ENCODE peak calls at places on chromosome 3, in nine cellular contexts. J is spleen; N is CD4-positive, alpha-beta T cell; L is progenitor cell of endocrine pancreas; Q is neural crest cell; F is HFF-Myc; C is psoas muscle; W is heart left ventricle; Y is left ventricle myocardium inferior. T is an unnamed sample.

GRCh38 chr3:145094355-145094941 is 1066.5 kb downstream of the PLOD2 start:
- DNase-seq in F (peak), C (no peak), Q (no peak), J (no peak), W (no peak), N (no peak), L (no peak), Y (no peak), T (no peak)

GRCh38 chr3:195208183-195208582 is 62.8 kb downstream of the XXYLT1 start:
- DNase-seq in C (no peak), Q (no peak), N (no peak), J (no peak), W (no peak), Y (no peak), L (no peak), F (no peak), T (no peak)

GRCh38 chr3:124928333-124929202 is 6.0 kb downstream of the MUC13 start:
- DNase-seq in Y (peak), C (peak), Q (peak), J (no peak), N (peak), F (peak), W (peak), L (peak), T (peak)

GRCh38 chr3:187400756-187401155 is 32.6 kb downstream of the RTP4 start:
- DNase-seq in N (no peak), J (no peak), Q (no peak), Y (no peak), L (no peak), C (no peak), W (no peak), F (no peak), T (no peak)

GRCh38 chr3:14521611-14522010 is 18.5 kb downstream of the GRIP2 start:
- DNase-seq in Y (no peak), F (no peak), C (no peak), W (peak), L (no peak), Q (no peak), J (peak), N (no peak), T (no peak)

GRCh38 chr3:100023150-100023549 is 91.2 kb downstream of the FILIP1L start:
- DNase-seq in C (no peak), N (no peak), W (no peak), Q (no peak), Y (no peak), F (no peak), J (no peak), L (no peak), T (peak)

GRCh38 chr3:60610441-60611112 is 640.7 kb downstream of the FHIT start:
- DNase-seq in F (no peak), C (peak), L (no peak), N (no peak), J (no peak), Y (peak), Q (no peak), W (peak), T (peak)

GRCh38 chr3:113185436-113185835 is 25.9 kb upstream of the BOC start:
- DNase-seq in F (no peak), W (no peak), Q (no peak), L (no peak), Y (no peak), J (no peak), C (no peak), N (no peak), T (no peak)

GRCh38 chr3:126952261-126952982 is 30.5 kb upstream of the PLXNA1 start:
- DNase-seq in W (no peak), N (no peak), J (peak), Y (peak), L (no peak), F (no peak), C (no peak), Q (no peak), T (no peak)

GRCh38 chr3:149590691-149591441 is 67.0 kb downstream of the WWTR1 start:
- DNase-seq in Q (no peak), F (no peak), J (no peak), N (no peak), C (no peak), W (no peak), L (no peak), Y (no peak), T (no peak)

GRCh38 chr3:159266779-159267178 is 464.9 kb downstream of the MFSD1 start:
- DNase-seq in C (no peak), J (no peak), Q (peak), W (no peak), N (no peak), Y (no peak), L (peak), F (no peak), T (peak)

GRCh38 chr3:196941846-196942225 is 492 bp downstream of the NCBP2 start:
- DNase-seq in N (peak), W (peak), L (no peak), F (no peak), Q (peak), J (peak), C (no peak), Y (peak), T (no peak)

GRCh38 chr3:60304103-60304502 is 947.1 kb downstream of the FHIT start:
- DNase-seq in L (no peak), Y (no peak), C (no peak), W (no peak), J (no peak), N (no peak), Q (no peak), F (no peak), T (no peak)

GRCh38 chr3:14853280-14853956 is 34.7 kb downstream of the FGD5 start:
- DNase-seq in L (no peak), Q (no peak), J (no peak), C (no peak), Y (no peak), N (no peak), F (no peak), W (no peak), T (no peak)

GRCh38 chr3:129025691-129026435 is 24.8 kb downstream of the EFCC1 start:
- DNase-seq in J (no peak), L (no peak), W (peak), C (peak), N (no peak), Q (no peak), Y (peak), F (no peak), T (peak)

GRCh38 chr3:94420941-94421340 is 358.1 kb downstream of the NSUN3 start:
- DNase-seq in N (no peak), C (no peak), Q (no peak), W (no peak), Y (no peak), J (no peak), F (no peak), L (no peak), T (no peak)

GRCh38 chr3:18780941-18781340 is 355.8 kb upstream of the SATB1 start:
- DNase-seq in Y (no peak), F (no peak), J (no peak), C (no peak), N (no peak), Q (no peak), W (no peak), L (no peak), T (no peak)

GRCh38 chr3:43223670-43224364 is 62.5 kb upstream of the SNRK start:
- DNase-seq in Q (no peak), J (no peak), N (no peak), Y (no peak), L (no peak), F (no peak), W (no peak), C (no peak), T (no peak)

GRCh38 chr3:116259984-116260383 is 185.3 kb downstream of the LSAMP start:
- DNase-seq in C (no peak), J (no peak), N (no peak), L (no peak), Q (no peak), Y (no peak), W (no peak), F (no peak), T (no peak)

GRCh38 chr3:183533410-183534132 is 21.9 kb downstream of the KLHL6 start:
- DNase-seq in N (no peak), W (no peak), C (no peak), Q (no peak), F (no peak), Y (no peak), L (no peak), J (no peak), T (no peak)

GRCh38 chr3:152260026-152260425 is 8.7 kb upstream of the MBNL1 start:
- DNase-seq in Y (no peak), J (no peak), Q (no peak), F (no peak), C (no peak), L (no peak), N (no peak), W (no peak), T (no peak)

DNA sequence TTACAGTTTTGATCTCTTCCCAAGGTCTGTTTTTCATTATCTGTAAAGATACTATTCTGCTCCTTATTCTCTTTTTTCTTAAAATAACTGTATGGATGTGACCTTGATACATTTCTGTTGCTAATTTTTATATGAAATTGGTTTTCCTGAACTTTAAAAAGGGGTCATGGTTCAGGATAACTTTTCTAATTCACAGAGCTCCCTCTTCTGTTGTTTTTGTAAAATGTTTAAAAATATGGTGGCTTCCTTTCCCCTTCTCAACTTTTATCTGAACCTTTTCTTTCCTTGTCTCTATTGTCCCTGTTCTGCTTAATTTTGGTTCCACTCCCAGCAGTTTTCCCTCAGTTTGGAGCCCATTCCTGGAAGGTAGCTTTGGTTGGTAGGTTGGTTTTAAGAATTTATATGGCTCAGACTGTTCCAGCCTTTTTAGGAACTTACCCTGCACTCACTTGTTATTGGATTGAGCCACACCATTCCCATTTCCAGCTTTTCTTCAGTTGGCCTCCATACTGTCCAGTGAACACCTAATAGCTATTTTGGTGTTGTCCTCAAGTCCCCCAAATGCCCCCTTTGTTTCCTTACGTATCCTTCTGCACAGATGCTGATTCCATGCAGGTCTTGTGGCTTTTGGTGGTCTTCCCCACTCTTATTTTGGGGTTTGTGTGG is 70.3 kb downstream of the SLMAP start:
- DNase-seq in C (no peak), Q (no peak), L (no peak), N (no peak), F (no peak), W (no peak), Y (no peak), J (no peak), T (no peak)
- TF ChIP-seq CTCF in C (peak), Q (no peak), L (no peak), N (peak), F (no peak), W (peak), Y (peak), J (no peak), T (peak)

DNA sequence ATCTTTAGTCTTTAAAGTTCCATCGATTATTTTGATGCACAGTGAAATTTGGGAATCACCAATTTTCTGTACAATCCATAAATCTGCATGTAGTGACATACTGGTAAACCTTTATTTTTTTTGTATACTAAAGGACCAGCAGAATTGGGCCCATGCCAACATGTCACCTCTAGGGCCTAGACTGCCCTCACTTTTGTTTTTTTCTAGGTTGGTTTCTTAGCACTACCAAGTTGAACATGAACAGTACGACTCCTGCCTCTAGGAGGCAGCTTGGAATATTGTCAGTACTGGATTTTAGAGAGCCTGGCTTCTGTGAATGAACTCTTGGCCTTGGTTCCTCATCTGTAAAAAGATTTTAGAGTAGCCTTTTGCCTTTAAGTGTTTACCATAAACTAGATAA is 32.3 kb downstream of the NKIRAS1 start:
- DNase-seq in L (no peak), J (no peak), W (no peak), N (no peak), Q (no peak), F (no peak), Y (no peak), C (no peak), T (no peak)
- TF ChIP-seq CTCF in L (peak), J (no peak), W (no peak), N (no peak), Q (peak), F (peak), Y (peak), C (peak), T (peak)

DNA sequence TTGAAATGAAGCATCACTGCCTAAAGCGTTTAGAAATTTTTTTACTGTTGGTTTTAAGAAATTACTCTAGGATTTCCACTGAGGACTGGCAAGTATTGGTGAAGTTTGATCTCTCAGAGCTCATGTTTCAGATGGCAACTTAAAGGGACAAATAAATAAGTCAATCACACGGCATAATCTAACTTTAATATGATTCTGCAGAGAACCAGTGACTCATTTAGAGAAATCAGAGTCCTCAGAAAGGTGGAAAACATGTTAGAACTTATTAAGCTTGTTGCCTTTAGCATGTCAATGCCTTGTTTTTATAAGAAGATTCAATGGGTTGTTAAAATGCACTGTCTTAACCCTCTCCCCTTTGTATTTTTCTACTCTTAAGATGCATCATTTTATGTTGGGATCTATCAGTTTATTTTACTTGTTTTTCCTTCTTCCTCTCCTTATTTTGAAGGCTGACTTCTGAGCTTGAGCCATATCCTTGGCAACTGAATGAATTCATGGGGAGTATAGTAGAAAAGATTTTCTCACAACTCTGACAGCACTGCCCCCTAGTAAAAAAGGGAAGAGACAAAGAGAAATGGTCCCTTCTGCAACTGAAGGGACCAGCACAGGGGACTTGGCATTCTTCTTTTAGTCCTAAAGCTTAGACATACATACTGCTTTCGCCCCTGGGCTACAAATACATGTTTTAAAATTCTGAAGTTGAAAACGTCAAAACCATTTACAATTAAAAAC is 431.2 kb downstream of the LPP start:
- DNase-seq in L (no peak), Q (no peak), J (no peak), C (no peak), N (no peak), W (no peak), F (no peak), Y (no peak), T (no peak)
- TF ChIP-seq CTCF in L (no peak), Q (no peak), J (no peak), C (no peak), N (no peak), W (no peak), F (no peak), Y (no peak), T (peak)

GRCh38 chr3:23202203-23202920 is 765 bp upstream of the UBE2E2 start:
- DNase-seq in W (peak), J (no peak), L (peak), N (no peak), Q (no peak), Y (no peak), C (no peak), F (no peak), T (no peak)

GRCh38 chr3:23203651-23204111 is 554 bp downstream of the UBE2E2 start:
- DNase-seq in L (no peak), F (no peak), Q (peak), Y (no peak), J (peak), W (no peak), N (no peak), C (peak), T (no peak)

GRCh38 chr3:23206371-23206770 is 3.2 kb downstream of the UBE2E2 start:
- DNase-seq in Q (no peak), F (no peak), W (no peak), C (no peak), Y (no peak), L (no peak), J (no peak), N (no peak), T (no peak)

GRCh38 chr3:23201154-23201838 is 1.8 kb upstream of the UBE2E2 start:
- DNase-seq in Q (no peak), L (no peak), N (no peak), J (no peak), Y (no peak), C (no peak), F (no peak), W (no peak), T (no peak)

DNA sequence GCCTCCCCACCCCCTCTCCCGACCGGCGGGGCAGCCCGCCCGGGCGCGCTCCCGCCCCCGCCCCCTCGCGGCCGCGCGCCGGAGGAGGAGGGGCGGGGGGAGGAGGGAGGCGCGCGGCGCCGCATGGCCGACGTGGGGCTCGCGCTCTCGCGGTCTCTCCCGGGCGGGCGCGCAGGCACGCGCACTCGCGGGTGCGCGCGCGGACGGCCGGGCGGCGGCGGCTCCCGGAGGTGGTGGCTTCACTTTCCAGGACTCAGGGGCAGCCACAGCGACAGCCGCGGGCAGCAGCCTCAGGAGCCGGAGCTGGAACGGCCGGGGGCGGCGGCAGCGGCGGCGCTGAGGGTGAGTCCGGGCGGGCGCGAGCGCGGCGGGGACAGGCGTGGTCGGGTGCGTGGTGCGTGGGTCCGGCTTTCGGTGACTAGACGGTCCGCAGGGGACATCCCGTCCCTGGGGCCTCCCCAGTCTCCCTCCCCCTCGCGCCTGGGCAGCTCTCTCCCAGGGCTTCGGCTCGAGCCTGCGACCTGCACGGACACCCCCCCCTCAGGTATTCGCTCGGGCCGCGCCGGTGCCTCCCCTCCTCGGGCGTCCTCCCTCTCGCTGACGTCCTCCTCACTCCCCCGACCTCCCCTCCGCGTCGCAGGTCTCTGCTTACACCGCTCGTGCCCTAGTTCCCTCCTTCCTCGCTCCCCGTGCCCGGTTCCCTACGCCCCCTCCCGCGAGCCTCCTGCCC is at the start of gene UBE2E2:
- DNase-seq in J (peak), F (no peak), N (peak), Y (peak), C (peak), L (peak), W (peak), Q (peak), T (peak)
- TF ChIP-seq CTCF in J (no peak), F (no peak), N (no peak), Y (no peak), C (no peak), L (no peak), W (no peak), Q (no peak), T (no peak)

GRCh38 chr3:73419179-73419803 is 205.4 kb downstream of the PDZRN3 start:
- DNase-seq in W (no peak), C (no peak), L (no peak), J (no peak), N (no peak), Q (no peak), F (no peak), Y (no peak), T (peak)
- TF ChIP-seq CTCF in W (no peak), C (no peak), L (peak), J (no peak), N (no peak), Q (peak), F (peak), Y (peak), T (peak)

GRCh38 chr3:63351159-63352007 is 73.3 kb downstream of the SYNPR start:
- DNase-seq in J (no peak), L (no peak), C (no peak), Y (no peak), N (no peak), F (peak), Q (peak), W (no peak), T (peak)
- TF ChIP-seq CTCF in J (peak), L (peak), C (peak), Y (peak), N (peak), F (peak), Q (peak), W (peak), T (peak)

DNA sequence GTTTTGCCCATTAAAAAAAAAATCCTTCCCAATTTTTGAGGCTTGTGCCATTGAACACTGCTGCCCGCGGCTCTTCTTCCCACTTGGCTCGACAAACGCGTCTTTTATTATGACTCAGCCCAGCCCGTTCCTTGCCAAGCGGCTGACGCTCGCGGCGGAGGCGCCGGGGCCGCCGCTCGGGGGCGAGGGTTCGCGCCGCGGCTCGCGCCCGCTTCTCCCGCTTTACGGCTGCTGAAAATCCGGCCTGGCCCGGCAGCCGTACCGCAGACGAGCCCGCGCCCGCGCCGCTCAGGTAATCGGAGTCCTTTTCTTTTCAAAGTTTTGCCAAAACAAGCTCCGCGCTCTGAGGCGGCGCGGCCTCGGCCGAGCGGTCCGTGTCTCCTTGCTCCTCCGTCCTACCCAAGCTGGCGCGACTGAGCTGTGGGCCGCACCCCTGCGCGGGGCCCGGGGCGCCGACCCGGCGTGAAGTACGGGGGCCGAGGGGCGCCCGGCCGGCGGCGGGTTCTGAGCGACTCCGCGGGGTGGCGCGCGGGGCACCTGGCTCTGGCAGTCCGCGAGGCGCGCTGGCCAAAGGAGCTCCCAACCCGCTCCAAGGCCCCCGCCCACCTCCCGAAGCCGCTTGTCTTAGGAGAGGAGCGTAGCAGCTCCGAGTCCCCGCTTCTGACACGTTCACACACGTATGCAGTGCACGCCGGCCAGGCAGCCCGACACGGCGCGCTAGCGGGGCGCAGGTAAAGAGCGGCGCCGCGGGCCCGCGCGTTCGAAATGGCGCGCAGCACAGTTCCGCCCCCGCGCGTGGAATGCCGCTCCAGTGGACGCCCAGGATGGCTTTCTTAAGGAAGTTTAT is 418.2 kb upstream of the NAALADL2 start:
- DNase-seq in L (peak), C (peak), Y (peak), J (peak), W (peak), Q (peak), F (peak), N (peak), T (peak)
- TF ChIP-seq CTCF in L (peak), C (no peak), Y (no peak), J (no peak), W (no peak), Q (peak), F (no peak), N (no peak), T (peak)